ENCODE peak calls at places on chromosomes 7 and 10, in ten cellular contexts. J is lower lobe of right lung, S is small intestine, X is tibial nerve, L is right cardiac atrium, I is aorta, A is BJ, Q is transverse colon, H is AG04450, Z is cardiac muscle cell. U is an unnamed sample.

GRCh38 chr7:154777908-154778307 is 225.0 kb downstream of the PAXIP1 start:
- DNase-seq in I (no peak), J (no peak), L (no peak), A (no peak), S (no peak), Z (no peak), H (no peak), X (no peak), Q (no peak), U (no peak)

GRCh38 chr7:16078076-16078952 is 343.0 kb downstream of the CRPPA start:
- DNase-seq in J (no peak), S (peak; percentile 62), L (no peak), X (no peak), Q (no peak), I (no peak), Z (peak; percentile 76), H (peak; percentile 23), A (no peak), U (peak; percentile 35)

GRCh38 chr10:124287071-124287685 is 131.5 kb downstream of the OAT start:
- DNase-seq in H (no peak), S (no peak), X (no peak), L (no peak), I (peak; percentile 34), A (no peak), J (no peak), Q (peak; percentile 6), Z (no peak), U (no peak)

GRCh38 chr10:11437391-11438241 is 173.8 kb downstream of the USP6NL start:
- DNase-seq in Q (no peak), S (no peak), X (no peak), Z (no peak), L (peak; percentile 57), A (no peak), H (no peak), I (no peak), J (no peak), U (no peak)

GRCh38 chr7:117249696-117250095 is 73.2 kb downstream of the WNT2 start:
- DNase-seq in H (no peak), Q (no peak), X (no peak), I (no peak), L (no peak), J (no peak), S (no peak), A (no peak), Z (no peak), U (no peak)

GRCh38 chr7:8015095-8015745 is 46.6 kb downstream of the GLCCI1 start:
- DNase-seq in S (peak; percentile 28), Z (no peak), I (no peak), H (no peak), A (no peak), J (no peak), X (no peak), L (no peak), Q (no peak), U (no peak)

GRCh38 chr10:112184052-112184371 is 447 bp upstream of the GPAM start:
- DNase-seq in Z (no peak), Q (no peak), J (no peak), L (no peak), S (no peak), X (no peak), A (no peak), I (no peak), H (no peak), U (no peak)

GRCh38 chr7:3887071-3887691 is 586.1 kb downstream of the SDK1 start:
- DNase-seq in H (no peak), Z (no peak), A (no peak), J (no peak), S (no peak), Q (no peak), X (no peak), I (no peak), L (no peak), U (no peak)

GRCh38 chr10:79070091-79070610 is 1.4 kb downstream of the ZMIZ1 start:
- DNase-seq in Z (peak; percentile 42), J (peak; percentile 75), A (no peak), Q (peak; percentile 52), I (peak; percentile 70), H (no peak), S (peak; percentile 36), X (no peak), L (peak; percentile 86), U (no peak)

GRCh38 chr7:101775181-101775580 is 42.2 kb upstream of the CUX1 start:
- DNase-seq in X (no peak), H (no peak), A (no peak), S (no peak), J (no peak), Z (no peak), I (no peak), L (no peak), Q (no peak), U (no peak)

GRCh38 chr7:101768280-101768679 is 49.1 kb upstream of the CUX1 start:
- DNase-seq in A (no peak), H (no peak), Z (no peak), L (no peak), S (no peak), Q (no peak), I (no peak), X (no peak), J (no peak), U (no peak)

GRCh38 chr7:101767544-101767943 is 49.9 kb upstream of the CUX1 start:
- DNase-seq in Q (no peak), A (no peak), L (no peak), S (no peak), J (no peak), X (no peak), I (no peak), H (no peak), Z (no peak), U (no peak)

GRCh38 chr7:101770466-101770865 is 47.0 kb upstream of the CUX1 start:
- DNase-seq in H (no peak), A (no peak), J (no peak), L (no peak), X (no peak), I (no peak), Z (no peak), S (no peak), Q (no peak), U (no peak)

DNA sequence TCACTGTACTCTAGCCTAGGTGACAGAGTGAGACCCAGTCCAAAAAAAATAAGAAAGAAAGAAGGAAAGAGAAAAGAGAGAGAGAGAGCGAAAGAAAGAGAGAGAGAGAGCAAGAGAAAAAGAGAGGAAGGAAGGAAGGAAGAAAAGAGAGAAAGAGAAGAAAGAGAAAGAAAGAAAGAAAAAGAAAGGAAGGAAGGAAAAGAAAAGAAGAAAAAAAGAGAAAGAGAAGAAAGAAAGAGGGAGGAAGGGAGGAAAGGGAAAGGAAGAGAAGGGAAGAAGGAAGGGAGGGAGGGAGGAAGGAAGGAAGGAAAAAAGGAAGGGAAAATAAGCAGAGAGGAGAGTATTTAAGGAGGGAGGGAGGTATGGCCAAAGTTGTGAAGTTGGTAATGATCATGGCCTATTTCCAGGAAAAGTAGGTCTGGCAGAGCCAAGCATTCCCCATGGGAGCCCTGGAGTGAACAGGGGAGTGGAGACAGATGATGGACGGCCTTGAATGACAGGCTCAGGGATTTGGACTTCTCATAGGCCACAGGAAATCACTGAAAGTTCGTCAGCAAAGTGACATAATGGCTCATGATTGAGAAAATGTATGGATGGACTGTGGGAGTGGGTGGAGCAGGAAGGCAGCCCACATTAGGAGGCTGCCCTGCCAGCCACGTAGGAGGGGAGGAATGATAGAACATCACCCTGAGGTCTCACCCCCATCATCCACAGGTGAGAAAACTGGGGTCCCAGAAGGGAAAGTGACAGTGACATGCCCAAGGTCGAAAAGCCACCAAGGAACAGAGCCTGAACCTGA is 44.7 kb upstream of the CUX1 start:
- DNase-seq in X (no peak), L (no peak), J (no peak), A (no peak), H (no peak), Q (no peak), Z (no peak), I (no peak), S (no peak), U (no peak)
- H3K27me3 ChIP-seq in X (no peaks in the 10 kb centered on the region), L (no peaks in the 10 kb centered on the region), J (peaks cover 3% of the 10 kb centered on the region), A (peaks cover 14% of the 10 kb centered on the region), H (peaks cover 22% of the 10 kb centered on the region), Q (peaks cover 5% of the 10 kb centered on the region), Z (no peaks in the 10 kb centered on the region), I (no peaks in the 10 kb centered on the region), S (no peaks in the 10 kb centered on the region), U (no peaks in the 10 kb centered on the region)

DNA sequence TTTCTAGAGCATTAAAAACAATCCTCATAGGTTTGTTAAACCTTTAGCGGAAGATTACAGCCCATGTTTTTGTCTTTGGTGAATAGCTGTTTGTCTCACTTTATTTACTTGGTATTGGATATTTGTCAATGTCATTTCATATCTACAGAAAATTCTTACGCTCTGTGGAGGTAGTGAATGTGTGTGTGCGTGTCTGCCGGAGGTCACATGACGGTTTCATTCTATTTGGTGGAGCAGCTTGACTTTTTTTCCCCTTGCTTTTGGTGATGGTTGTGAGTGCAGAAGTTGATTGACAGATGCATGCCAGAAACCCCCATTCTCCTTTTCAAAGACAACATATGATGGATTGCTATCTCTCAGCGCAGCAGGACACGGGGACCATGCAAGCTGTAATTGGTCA is at the start of gene POU6F2:
- DNase-seq in L (no peak), X (no peak), J (no peak), H (no peak), S (no peak), Q (no peak), A (no peak), Z (no peak), I (no peak), U (no peak)
- H3K27me3 ChIP-seq in L (peaks cover 7% of the 10 kb centered on the region), X (no peaks in the 10 kb centered on the region), J (peaks cover 22% of the 10 kb centered on the region), H (peaks cover 22% of the 10 kb centered on the region), S (no peaks in the 10 kb centered on the region), Q (peaks cover 43% of the 10 kb centered on the region), A (peaks cover 3% of the 10 kb centered on the region), Z (peaks cover 16% of the 10 kb centered on the region), I (no peaks in the 10 kb centered on the region), U (peaks cover 25% of the 10 kb centered on the region)

DNA sequence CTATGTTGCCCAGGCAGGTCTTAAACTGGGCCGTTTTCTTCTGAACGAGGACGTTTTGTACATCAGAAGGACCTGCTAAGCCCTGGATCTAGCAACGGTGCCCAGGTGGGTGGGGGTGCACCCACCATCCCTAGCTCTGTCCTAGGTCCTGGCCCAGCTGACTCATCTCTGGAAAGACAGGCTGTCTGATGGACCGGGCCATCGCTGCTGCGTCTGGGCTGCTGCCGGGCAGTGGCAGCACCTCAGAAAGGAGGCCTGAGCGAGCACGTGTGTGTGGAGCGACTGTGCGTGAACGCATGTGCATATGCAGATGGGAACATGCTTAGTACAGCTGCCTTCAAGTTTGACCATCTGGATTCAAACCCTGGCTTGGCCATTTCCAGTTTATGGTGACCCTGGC is 7.3 kb upstream of the ELFN1 start:
- DNase-seq in A (no peak), H (no peak), J (peak; percentile 21), I (peak; percentile 35), Z (no peak), L (peak; percentile 43), S (no peak), Q (no peak), X (no peak), U (no peak)
- H3K27me3 ChIP-seq in A (peaks cover 5% of the 10 kb centered on the region), H (peaks cover 35% of the 10 kb centered on the region), J (peaks cover 60% of the 10 kb centered on the region), I (no peaks in the 10 kb centered on the region), Z (peaks cover 18% of the 10 kb centered on the region), L (no peaks in the 10 kb centered on the region), S (peaks cover 16% of the 10 kb centered on the region), Q (peaks cover 73% of the 10 kb centered on the region), X (peaks cover 5% of the 10 kb centered on the region), U (peaks cover 35% of the 10 kb centered on the region)

DNA sequence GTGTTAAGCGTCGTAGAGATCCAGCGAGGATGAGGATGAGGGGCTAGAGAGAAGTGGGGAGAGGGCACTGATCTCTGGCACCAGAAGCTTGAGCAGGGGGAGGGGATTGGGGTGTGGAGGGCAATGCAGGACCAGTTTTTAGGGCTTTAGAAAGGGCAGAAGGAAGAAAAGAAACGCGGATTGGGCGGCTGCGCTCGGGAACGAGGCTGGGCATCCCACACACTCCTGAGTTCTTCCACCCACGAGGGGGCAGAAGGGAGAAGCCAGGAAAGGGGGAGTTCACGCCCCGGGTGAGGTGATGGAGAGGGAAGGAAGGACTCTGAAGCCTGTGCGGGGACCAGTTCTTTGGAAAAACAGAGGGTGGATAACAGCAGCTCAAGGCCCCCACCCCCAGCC is 6.1 kb upstream of the VGF start:
- DNase-seq in A (no peak), J (no peak), X (no peak), Z (no peak), S (no peak), Q (no peak), I (no peak), L (no peak), H (no peak), U (no peak)
- H3K27me3 ChIP-seq in A (peaks cover 52% of the 10 kb centered on the region), J (peaks cover 98% of the 10 kb centered on the region), X (peaks cover 3% of the 10 kb centered on the region), Z (peaks cover 100% of the 10 kb centered on the region), S (peaks cover 11% of the 10 kb centered on the region), Q (peaks cover 100% of the 10 kb centered on the region), I (no peaks in the 10 kb centered on the region), L (no peaks in the 10 kb centered on the region), H (peaks cover 53% of the 10 kb centered on the region), U (peaks cover 77% of the 10 kb centered on the region)

U was measured in adrenal gland.